ENCODE peak calls at places on chromosomes 7 and 10, in five cellular contexts. One of them, this sample, is unnamed.

GRCh38 chr10:122054046-122055025 is 65.4 kb downstream of the TACC2 start:
- DNase-seq in stimulated activated CD8-positive, alpha-beta memory T cell treated with anti-CD3 and anti-CD28 coated beads, Interleukin-7, amount 100 ng/mL, for 4 hours: no peak
- DNase-seq in GM20000: no peak
- DNase-seq in LoVo: peak
- DNase-seq in MM.1S: no peak
- DNase-seq in this sample: peak

GRCh38 chr7:38169862-38170261 is 8.2 kb upstream of the STARD3NL start:
- DNase-seq in MM.1S: no peak
- DNase-seq in LoVo: peak
- DNase-seq in GM20000: no peak
- DNase-seq in stimulated activated CD8-positive, alpha-beta memory T cell treated with anti-CD3 and anti-CD28 coated beads, Interleukin-7, amount 100 ng/mL, for 4 hours: no peak
- DNase-seq in this sample: peak

GRCh38 chr10:122678266-122678665 is 21.4 kb downstream of the C10orf120 start:
- DNase-seq in stimulated activated CD8-positive, alpha-beta memory T cell treated with anti-CD3 and anti-CD28 coated beads, Interleukin-7, amount 100 ng/mL, for 4 hours: no peak
- DNase-seq in MM.1S: no peak
- DNase-seq in LoVo: no peak
- DNase-seq in GM20000: no peak
- DNase-seq in this sample: no peak

GRCh38 chr7:30144659-30145321 is 10.0 kb downstream of the MTURN start:
- DNase-seq in MM.1S: no peak
- DNase-seq in stimulated activated CD8-positive, alpha-beta memory T cell treated with anti-CD3 and anti-CD28 coated beads, Interleukin-7, amount 100 ng/mL, for 4 hours: no peak
- DNase-seq in LoVo: no peak
- DNase-seq in GM20000: no peak
- DNase-seq in this sample: no peak

GRCh38 chr7:100632951-100633717 is 8.2 kb downstream of the TFR2 start:
- DNase-seq in GM20000: peak
- DNase-seq in stimulated activated CD8-positive, alpha-beta memory T cell treated with anti-CD3 and anti-CD28 coated beads, Interleukin-7, amount 100 ng/mL, for 4 hours: peak
- DNase-seq in LoVo: peak
- DNase-seq in MM.1S: no peak
- DNase-seq in this sample: peak

GRCh38 chr10:63633677-63634487 is 112.7 kb downstream of the REEP3 start:
- DNase-seq in LoVo: peak
- DNase-seq in MM.1S: no peak
- DNase-seq in stimulated activated CD8-positive, alpha-beta memory T cell treated with anti-CD3 and anti-CD28 coated beads, Interleukin-7, amount 100 ng/mL, for 4 hours: no peak
- DNase-seq in GM20000: no peak
- DNase-seq in this sample: peak

GRCh38 chr10:124179308-124180043 is 86.1 kb upstream of the CHST15 start:
- DNase-seq in stimulated activated CD8-positive, alpha-beta memory T cell treated with anti-CD3 and anti-CD28 coated beads, Interleukin-7, amount 100 ng/mL, for 4 hours: no peak
- DNase-seq in LoVo: no peak
- DNase-seq in GM20000: no peak
- DNase-seq in MM.1S: no peak
- DNase-seq in this sample: no peak

GRCh38 chr7:108408294-108409004 is 47.8 kb downstream of the NRCAM start:
- DNase-seq in LoVo: no peak
- DNase-seq in GM20000: no peak
- DNase-seq in stimulated activated CD8-positive, alpha-beta memory T cell treated with anti-CD3 and anti-CD28 coated beads, Interleukin-7, amount 100 ng/mL, for 4 hours: no peak
- DNase-seq in MM.1S: no peak
- DNase-seq in this sample: no peak

GRCh38 chr7:74029094-74029785 is 1.3 kb downstream of the ELN start:
- DNase-seq in GM20000: no peak
- DNase-seq in MM.1S: no peak
- DNase-seq in stimulated activated CD8-positive, alpha-beta memory T cell treated with anti-CD3 and anti-CD28 coated beads, Interleukin-7, amount 100 ng/mL, for 4 hours: no peak
- DNase-seq in LoVo: no peak
- DNase-seq in this sample: no peak

GRCh38 chr10:123570898-123571515 is 95.1 kb upstream of the GPR26 start:
- DNase-seq in MM.1S: no peak
- DNase-seq in stimulated activated CD8-positive, alpha-beta memory T cell treated with anti-CD3 and anti-CD28 coated beads, Interleukin-7, amount 100 ng/mL, for 4 hours: no peak
- DNase-seq in GM20000: no peak
- DNase-seq in LoVo: no peak
- DNase-seq in this sample: no peak

GRCh38 chr7:86469680-86470295 is 173.9 kb upstream of the GRM3 start:
- DNase-seq in LoVo: peak
- DNase-seq in stimulated activated CD8-positive, alpha-beta memory T cell treated with anti-CD3 and anti-CD28 coated beads, Interleukin-7, amount 100 ng/mL, for 4 hours: no peak
- DNase-seq in MM.1S: peak
- DNase-seq in GM20000: peak
- DNase-seq in this sample: peak

GRCh38 chr7:28296571-28297483 is 115.5 kb upstream of the CREB5 start:
- DNase-seq in LoVo: no peak
- DNase-seq in stimulated activated CD8-positive, alpha-beta memory T cell treated with anti-CD3 and anti-CD28 coated beads, Interleukin-7, amount 100 ng/mL, for 4 hours: peak
- DNase-seq in MM.1S: peak
- DNase-seq in GM20000: peak
- DNase-seq in this sample: peak

GRCh38 chr7:28062197-28062988 is 118.2 kb downstream of the JAZF1 start:
- DNase-seq in stimulated activated CD8-positive, alpha-beta memory T cell treated with anti-CD3 and anti-CD28 coated beads, Interleukin-7, amount 100 ng/mL, for 4 hours: no peak
- DNase-seq in LoVo: peak
- DNase-seq in GM20000: peak
- DNase-seq in MM.1S: peak
- DNase-seq in this sample: peak

GRCh38 chr7:51847461-51848134 is 531.0 kb upstream of the COBL start:
- DNase-seq in stimulated activated CD8-positive, alpha-beta memory T cell treated with anti-CD3 and anti-CD28 coated beads, Interleukin-7, amount 100 ng/mL, for 4 hours: no peak
- DNase-seq in LoVo: no peak
- DNase-seq in GM20000: no peak
- DNase-seq in MM.1S: peak
- DNase-seq in this sample: no peak

GRCh38 chr7:139232893-139233292 is 1.9 kb downstream of the UBN2 start:
- DNase-seq in LoVo: peak
- DNase-seq in GM20000: no peak
- DNase-seq in MM.1S: no peak
- DNase-seq in stimulated activated CD8-positive, alpha-beta memory T cell treated with anti-CD3 and anti-CD28 coated beads, Interleukin-7, amount 100 ng/mL, for 4 hours: no peak
- DNase-seq in this sample: peak

GRCh38 chr7:31091926-31092325 is 39.8 kb downstream of the ADCYAP1R1 start:
- DNase-seq in LoVo: no peak
- DNase-seq in MM.1S: no peak
- DNase-seq in stimulated activated CD8-positive, alpha-beta memory T cell treated with anti-CD3 and anti-CD28 coated beads, Interleukin-7, amount 100 ng/mL, for 4 hours: no peak
- DNase-seq in GM20000: no peak
- DNase-seq in this sample: no peak

GRCh38 chr7:112497481-112497880 is 16.7 kb downstream of the LSMEM1 start:
- DNase-seq in stimulated activated CD8-positive, alpha-beta memory T cell treated with anti-CD3 and anti-CD28 coated beads, Interleukin-7, amount 100 ng/mL, for 4 hours: no peak
- DNase-seq in GM20000: no peak
- DNase-seq in LoVo: no peak
- DNase-seq in MM.1S: peak
- DNase-seq in this sample: no peak

GRCh38 chr7:131602994-131603372 is 46.6 kb upstream of the PODXL start:
- DNase-seq in GM20000: no peak
- DNase-seq in stimulated activated CD8-positive, alpha-beta memory T cell treated with anti-CD3 and anti-CD28 coated beads, Interleukin-7, amount 100 ng/mL, for 4 hours: no peak
- DNase-seq in MM.1S: no peak
- DNase-seq in LoVo: no peak
- DNase-seq in this sample: no peak

GRCh38 chr10:21692909-21693308 is 158.9 kb downstream of the MLLT10 start:
- DNase-seq in MM.1S: no peak
- DNase-seq in stimulated activated CD8-positive, alpha-beta memory T cell treated with anti-CD3 and anti-CD28 coated beads, Interleukin-7, amount 100 ng/mL, for 4 hours: no peak
- DNase-seq in GM20000: no peak
- DNase-seq in LoVo: no peak
- DNase-seq in this sample: no peak

GRCh38 chr7:158386866-158387820 is 200.5 kb downstream of the PTPRN2 start:
- DNase-seq in LoVo: no peak
- DNase-seq in GM20000: no peak
- DNase-seq in stimulated activated CD8-positive, alpha-beta memory T cell treated with anti-CD3 and anti-CD28 coated beads, Interleukin-7, amount 100 ng/mL, for 4 hours: no peak
- DNase-seq in MM.1S: no peak
- DNase-seq in this sample: no peak

GRCh38 chr7:28573751-28574295 is 161.5 kb downstream of the CREB5 start:
- DNase-seq in LoVo: no peak
- DNase-seq in MM.1S: no peak
- DNase-seq in stimulated activated CD8-positive, alpha-beta memory T cell treated with anti-CD3 and anti-CD28 coated beads, Interleukin-7, amount 100 ng/mL, for 4 hours: no peak
- DNase-seq in GM20000: no peak
- DNase-seq in this sample: no peak

GRCh38 chr7:128835790-128836641 is 5.8 kb downstream of the FLNC start:
- DNase-seq in GM20000: no peak
- DNase-seq in MM.1S: no peak
- DNase-seq in stimulated activated CD8-positive, alpha-beta memory T cell treated with anti-CD3 and anti-CD28 coated beads, Interleukin-7, amount 100 ng/mL, for 4 hours: no peak
- DNase-seq in LoVo: no peak
- DNase-seq in this sample: peak

GRCh38 chr10:125057158-125058001 is 103.0 kb downstream of the CTBP2 start:
- DNase-seq in LoVo: no peak
- DNase-seq in GM20000: peak
- DNase-seq in MM.1S: peak
- DNase-seq in stimulated activated CD8-positive, alpha-beta memory T cell treated with anti-CD3 and anti-CD28 coated beads, Interleukin-7, amount 100 ng/mL, for 4 hours: no peak
- DNase-seq in this sample: peak

GRCh38 chr10:113093188-113094113 is 143.4 kb downstream of the TCF7L2 start:
- DNase-seq in MM.1S: no peak
- DNase-seq in stimulated activated CD8-positive, alpha-beta memory T cell treated with anti-CD3 and anti-CD28 coated beads, Interleukin-7, amount 100 ng/mL, for 4 hours: no peak
- DNase-seq in GM20000: no peak
- DNase-seq in LoVo: peak
- DNase-seq in this sample: peak

GRCh38 chr10:50382576-50383023 is 131.3 kb upstream of the ASAH2 start:
- DNase-seq in GM20000: no peak
- DNase-seq in MM.1S: no peak
- DNase-seq in LoVo: no peak
- DNase-seq in stimulated activated CD8-positive, alpha-beta memory T cell treated with anti-CD3 and anti-CD28 coated beads, Interleukin-7, amount 100 ng/mL, for 4 hours: no peak
- DNase-seq in this sample: no peak

GRCh38 chr7:106345421-106346166 is 60.8 kb upstream of the NAMPT start:
- DNase-seq in LoVo: peak
- DNase-seq in MM.1S: no peak
- DNase-seq in stimulated activated CD8-positive, alpha-beta memory T cell treated with anti-CD3 and anti-CD28 coated beads, Interleukin-7, amount 100 ng/mL, for 4 hours: peak
- DNase-seq in GM20000: no peak
- DNase-seq in this sample: peak

GRCh38 chr7:31794851-31795250 is 107.8 kb downstream of the PPP1R17 start:
- DNase-seq in GM20000: no peak
- DNase-seq in stimulated activated CD8-positive, alpha-beta memory T cell treated with anti-CD3 and anti-CD28 coated beads, Interleukin-7, amount 100 ng/mL, for 4 hours: no peak
- DNase-seq in MM.1S: no peak
- DNase-seq in LoVo: no peak
- DNase-seq in this sample: peak

GRCh38 chr7:97798036-97799019 is 66.4 kb downstream of the TAC1 start:
- DNase-seq in LoVo: no peak
- DNase-seq in MM.1S: no peak
- DNase-seq in GM20000: no peak
- DNase-seq in stimulated activated CD8-positive, alpha-beta memory T cell treated with anti-CD3 and anti-CD28 coated beads, Interleukin-7, amount 100 ng/mL, for 4 hours: no peak
- DNase-seq in this sample: no peak

GRCh38 chr7:82376739-82377138 is 66.8 kb downstream of the CACNA2D1 start:
- DNase-seq in MM.1S: no peak
- DNase-seq in stimulated activated CD8-positive, alpha-beta memory T cell treated with anti-CD3 and anti-CD28 coated beads, Interleukin-7, amount 100 ng/mL, for 4 hours: no peak
- DNase-seq in GM20000: no peak
- DNase-seq in LoVo: no peak
- DNase-seq in this sample: no peak

GRCh38 chr7:141389423-141389822 is 161.8 kb upstream of the AGK start:
- DNase-seq in stimulated activated CD8-positive, alpha-beta memory T cell treated with anti-CD3 and anti-CD28 coated beads, Interleukin-7, amount 100 ng/mL, for 4 hours: no peak
- DNase-seq in MM.1S: no peak
- DNase-seq in LoVo: no peak
- DNase-seq in GM20000: no peak
- DNase-seq in this sample: no peak

GRCh38 chr7:38311329-38311937 is 38.0 kb upstream of the TARP start:
- DNase-seq in stimulated activated CD8-positive, alpha-beta memory T cell treated with anti-CD3 and anti-CD28 coated beads, Interleukin-7, amount 100 ng/mL, for 4 hours: no peak
- DNase-seq in LoVo: no peak
- DNase-seq in MM.1S: peak
- DNase-seq in GM20000: peak
- DNase-seq in this sample: peak

GRCh38 chr10:96334888-96335526 is 23.8 kb downstream of the OPALIN start:
- DNase-seq in LoVo: peak
- DNase-seq in MM.1S: peak
- DNase-seq in stimulated activated CD8-positive, alpha-beta memory T cell treated with anti-CD3 and anti-CD28 coated beads, Interleukin-7, amount 100 ng/mL, for 4 hours: no peak
- DNase-seq in GM20000: no peak
- DNase-seq in this sample: peak

GRCh38 chr10:71705582-71705981 is 14.0 kb downstream of the C10orf105 start:
- DNase-seq in LoVo: no peak
- DNase-seq in MM.1S: no peak
- DNase-seq in stimulated activated CD8-positive, alpha-beta memory T cell treated with anti-CD3 and anti-CD28 coated beads, Interleukin-7, amount 100 ng/mL, for 4 hours: no peak
- DNase-seq in GM20000: no peak
- DNase-seq in this sample: no peak

GRCh38 chr10:16848562-16849154 is 31.4 kb upstream of the RSU1 start:
- DNase-seq in GM20000: no peak
- DNase-seq in LoVo: no peak
- DNase-seq in stimulated activated CD8-positive, alpha-beta memory T cell treated with anti-CD3 and anti-CD28 coated beads, Interleukin-7, amount 100 ng/mL, for 4 hours: no peak
- DNase-seq in MM.1S: no peak
- DNase-seq in this sample: no peak

GRCh38 chr7:27165655-27166474 is 528 bp upstream of the HOXA9 start:
- DNase-seq in GM20000: no peak
- DNase-seq in MM.1S: no peak
- DNase-seq in LoVo: no peak
- DNase-seq in stimulated activated CD8-positive, alpha-beta memory T cell treated with anti-CD3 and anti-CD28 coated beads, Interleukin-7, amount 100 ng/mL, for 4 hours: no peak
- DNase-seq in this sample: peak

GRCh38 chr7:73539709-73540108 is 17.6 kb upstream of the BAZ1B start:
- DNase-seq in stimulated activated CD8-positive, alpha-beta memory T cell treated with anti-CD3 and anti-CD28 coated beads, Interleukin-7, amount 100 ng/mL, for 4 hours: no peak
- DNase-seq in MM.1S: no peak
- DNase-seq in GM20000: no peak
- DNase-seq in LoVo: no peak
- DNase-seq in this sample: no peak

This sample was measured in EL.